ENCODE peak calls at places on chromosome 18, in four cellular contexts. One of them, this sample, is unnamed.

GRCh38 chr18:63317556-63317946 is 2.0 kb downstream of the BCL2 start:
- DNase-seq in GM12878: no peak
- DNase-seq in K562: no peak
- DNase-seq in HL-60: no peak
- DNase-seq in this sample: no peak

GRCh38 chr18:45920367-45920766 is 46.8 kb downstream of the EPG5 start:
- DNase-seq in K562: no peak
- DNase-seq in GM12878: no peak
- DNase-seq in HL-60: peak
- DNase-seq in this sample: no peak

GRCh38 chr18:68623342-68623741 is 91.6 kb downstream of the TMX3 start:
- DNase-seq in K562: peak
- DNase-seq in HL-60: peak
- DNase-seq in GM12878: no peak
- DNase-seq in this sample: peak

GRCh38 chr18:67513285-67513684 is 3.2 kb downstream of the DSEL start:
- DNase-seq in GM12878: no peak
- DNase-seq in HL-60: no peak
- DNase-seq in K562: no peak
- DNase-seq in this sample: no peak

GRCh38 chr18:74234326-74235171 is 57.2 kb downstream of the CYB5A start:
- DNase-seq in HL-60: peak
- DNase-seq in GM12878: no peak
- DNase-seq in K562: no peak
- DNase-seq in this sample: no peak

GRCh38 chr18:9513971-9514512 is 38.7 kb downstream of the RALBP1 start:
- DNase-seq in GM12878: no peak
- DNase-seq in HL-60: no peak
- DNase-seq in K562: no peak
- DNase-seq in this sample: no peak

GRCh38 chr18:22345733-22346132 is 72.0 kb downstream of the CTAGE1 start:
- DNase-seq in GM12878: no peak
- DNase-seq in K562: no peak
- DNase-seq in HL-60: no peak
- DNase-seq in this sample: no peak

GRCh38 chr18:48802543-48803428 is 148.0 kb downstream of the SMAD7 start:
- DNase-seq in GM12878: no peak
- DNase-seq in HL-60: no peak
- DNase-seq in K562: no peak
- DNase-seq in this sample: no peak

GRCh38 chr18:55419939-55420664 is 167.9 kb downstream of the TCF4 start:
- DNase-seq in GM12878: no peak
- DNase-seq in K562: no peak
- DNase-seq in HL-60: no peak
- DNase-seq in this sample: no peak

GRCh38 chr18:13424377-13424776 is 205.8 kb downstream of the LDLRAD4 start:
- DNase-seq in GM12878: no peak
- DNase-seq in HL-60: no peak
- DNase-seq in K562: no peak
- DNase-seq in this sample: no peak

GRCh38 chr18:23523429-23524212 is 20.3 kb downstream of the RMC1 start:
- DNase-seq in HL-60: no peak
- DNase-seq in GM12878: peak
- DNase-seq in K562: no peak
- DNase-seq in this sample: no peak

GRCh38 chr18:58998421-58999203 is 133.9 kb downstream of the ZNF532 start:
- DNase-seq in HL-60: no peak
- DNase-seq in K562: no peak
- DNase-seq in GM12878: no peak
- DNase-seq in this sample: no peak

GRCh38 chr18:3426074-3426473 is 23.9 kb upstream of the TGIF1 start:
- DNase-seq in K562: no peak
- DNase-seq in GM12878: no peak
- DNase-seq in HL-60: no peak
- DNase-seq in this sample: no peak

GRCh38 chr18:5284808-5285207 is 10.7 kb downstream of the ZBTB14 start:
- DNase-seq in GM12878: no peak
- DNase-seq in HL-60: no peak
- DNase-seq in K562: no peak
- DNase-seq in this sample: no peak

GRCh38 chr18:52326001-52326400 is 14.0 kb upstream of the DCC start:
- DNase-seq in GM12878: no peak
- DNase-seq in HL-60: no peak
- DNase-seq in K562: no peak
- DNase-seq in this sample: no peak

GRCh38 chr18:70461323-70462077 is 172.7 kb downstream of the SOCS6 start:
- DNase-seq in K562: peak
- DNase-seq in HL-60: no peak
- DNase-seq in GM12878: no peak
- DNase-seq in this sample: no peak

GRCh38 chr18:8960740-8961657 is 141.5 kb upstream of the NDUFV2 start:
- DNase-seq in K562: no peak
- DNase-seq in GM12878: no peak
- DNase-seq in HL-60: no peak
- DNase-seq in this sample: no peak

GRCh38 chr18:58716046-58716766 is 44.9 kb downstream of the MALT1 start:
- DNase-seq in GM12878: no peak
- DNase-seq in K562: no peak
- DNase-seq in HL-60: peak
- DNase-seq in this sample: peak

GRCh38 chr18:34720220-34720619 is 10.1 kb downstream of the DTNA start:
- DNase-seq in K562: no peak
- DNase-seq in GM12878: no peak
- DNase-seq in HL-60: no peak
- DNase-seq in this sample: no peak

DNA sequence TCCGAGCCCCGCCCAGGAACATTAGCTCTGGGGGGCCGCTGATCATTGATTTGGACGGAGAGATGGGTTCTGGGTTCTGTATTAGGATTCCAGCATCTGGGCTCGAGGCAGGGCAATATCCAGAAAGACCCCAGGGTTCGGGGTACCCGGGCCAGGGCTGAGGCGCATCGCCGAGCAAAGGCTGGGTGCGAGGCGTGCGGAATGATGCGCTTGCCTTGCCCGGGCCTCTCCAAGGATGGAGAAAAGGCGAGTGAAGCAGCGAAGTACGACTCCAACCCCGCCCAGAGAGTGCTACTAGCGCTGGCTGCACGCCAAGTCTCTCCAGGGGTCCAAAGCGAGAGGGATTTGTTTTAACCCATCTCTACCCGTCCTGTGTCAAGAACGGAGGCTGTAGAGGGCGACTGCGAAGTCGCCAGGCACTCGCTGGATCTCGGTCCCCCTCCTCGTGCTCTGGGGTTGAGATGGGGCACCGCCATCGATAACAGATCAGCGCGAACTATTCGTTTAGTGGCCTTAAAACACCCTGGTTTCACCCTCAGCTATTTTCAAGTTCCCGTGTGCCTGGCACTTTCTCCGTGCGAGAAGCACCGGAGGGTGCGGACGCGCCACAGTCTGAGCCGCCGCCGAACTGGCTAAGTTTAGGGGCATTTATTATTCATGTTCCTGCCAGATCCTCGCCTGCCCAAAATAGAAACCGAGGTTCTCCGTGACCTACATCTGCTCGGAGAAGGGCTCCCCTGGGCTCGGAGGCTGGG is 1.9 kb downstream of the ADCYAP1 start:
- DNase-seq in K562: no peak
- DNase-seq in HL-60: no peak
- DNase-seq in GM12878: no peak
- DNase-seq in this sample: no peak
- TF ChIP-seq SPI1 in K562: no peak
- TF ChIP-seq SPI1 in HL-60: no peak
- TF ChIP-seq SPI1 in GM12878: no peak
- TF ChIP-seq SPI1 in this sample: no peak

DNA sequence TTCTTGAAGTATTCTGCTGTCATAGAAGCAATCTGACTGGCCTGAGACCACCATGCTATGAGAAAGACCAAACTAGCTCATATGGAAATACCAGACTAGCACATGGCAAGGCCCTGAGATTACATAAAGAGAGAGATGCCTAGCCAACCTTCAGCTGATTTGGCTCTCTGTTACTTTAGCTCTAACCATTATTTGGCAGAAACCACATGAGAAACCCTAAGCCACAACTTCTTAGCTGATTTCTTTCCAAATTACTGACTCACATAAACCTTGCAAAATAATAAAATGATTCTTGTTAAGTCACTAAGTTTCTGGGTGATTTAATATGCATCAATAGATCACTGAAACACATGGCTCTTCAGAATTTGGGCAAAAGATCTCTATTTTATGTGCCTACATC is 295.0 kb upstream of the ZNF521 start:
- DNase-seq in HL-60: no peak
- DNase-seq in K562: no peak
- DNase-seq in GM12878: no peak
- DNase-seq in this sample: no peak
- TF ChIP-seq SPI1 in HL-60: no peak
- TF ChIP-seq SPI1 in K562: no peak
- TF ChIP-seq SPI1 in GM12878: no peak
- TF ChIP-seq SPI1 in this sample: no peak

GRCh38 chr18:11932393-11932792 is 24.3 kb upstream of the MPPE1 start:
- DNase-seq in HL-60: no peak
- DNase-seq in GM12878: no peak
- DNase-seq in K562: no peak
- DNase-seq in this sample: no peak

GRCh38 chr18:11923454-11923853 is 15.3 kb upstream of the MPPE1 start:
- DNase-seq in HL-60: no peak
- DNase-seq in GM12878: no peak
- DNase-seq in K562: no peak
- DNase-seq in this sample: no peak

GRCh38 chr18:11925800-11926481 is 17.8 kb upstream of the MPPE1 start:
- DNase-seq in HL-60: no peak
- DNase-seq in GM12878: no peak
- DNase-seq in K562: peak
- DNase-seq in this sample: no peak

GRCh38 chr18:11927497-11927896 is 19.4 kb upstream of the MPPE1 start:
- DNase-seq in HL-60: no peak
- DNase-seq in GM12878: no peak
- DNase-seq in K562: no peak
- DNase-seq in this sample: no peak
- TF ChIP-seq SPI1 in HL-60: no peak
- TF ChIP-seq SPI1 in GM12878: no peak
- TF ChIP-seq SPI1 in K562: no peak
- TF ChIP-seq SPI1 in this sample: no peak

GRCh38 chr18:57664600-57665165 is 43.0 kb upstream of the NARS1 start:
- DNase-seq in HL-60: peak
- DNase-seq in GM12878: no peak
- DNase-seq in K562: no peak
- DNase-seq in this sample: no peak
- TF ChIP-seq SPI1 in HL-60: no peak
- TF ChIP-seq SPI1 in GM12878: no peak
- TF ChIP-seq SPI1 in K562: no peak
- TF ChIP-seq SPI1 in this sample: no peak

DNA sequence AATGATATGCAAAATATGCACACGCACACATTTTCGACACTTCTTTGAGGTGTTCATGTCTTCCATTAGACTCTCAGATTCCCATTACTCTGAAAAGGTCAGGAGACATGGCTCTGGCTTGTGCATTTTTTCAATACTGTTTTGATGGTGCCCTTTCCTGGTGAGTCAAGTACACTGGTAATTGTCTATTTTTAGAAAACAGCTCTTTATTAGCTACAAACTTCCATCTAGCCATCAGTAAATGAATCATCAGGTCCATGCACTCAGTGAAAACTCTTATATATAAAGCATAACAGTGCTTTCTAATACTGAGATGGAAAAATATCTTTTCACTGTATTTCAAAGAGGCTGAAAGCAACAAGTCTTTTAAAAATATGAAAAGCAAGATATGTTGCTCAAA is 194.9 kb downstream of the GALNT1 start:
- DNase-seq in HL-60: no peak
- DNase-seq in GM12878: no peak
- DNase-seq in K562: no peak
- DNase-seq in this sample: no peak
- TF ChIP-seq SPI1 in HL-60: no peak
- TF ChIP-seq SPI1 in GM12878: no peak
- TF ChIP-seq SPI1 in K562: no peak
- TF ChIP-seq SPI1 in this sample: no peak

This sample was measured in GM12891.